ENCODE peak calls at places on chromosome 10, in seven cellular contexts. M is foreskin fibroblast; S is activated CD8-positive, alpha-beta memory T cell treated with anti-CD3 and anti-CD28 coated beads, Interleukin-2, amount 50 U/mL, for 48 hours; Z is KBM-7; C is COR-L47; T is NCI-H1105; B is HFFc6. A is an unnamed sample.

GRCh38 chr10:4506087-4506486 is 319.9 kb upstream of the AKR1E2 start:
- DNase-seq in M (peak), S (no peak), Z (no peak), C (no peak), T (no peak), B (no peak), A (no peak)

GRCh38 chr10:29469481-29470354 is 165.1 kb downstream of the SVIL start:
- DNase-seq in M (no peak), S (no peak), Z (no peak), C (no peak), T (no peak), B (no peak), A (no peak)

GRCh38 chr10:61765176-61766087 is 102.7 kb downstream of the CABCOCO1 start:
- DNase-seq in M (no peak), S (no peak), Z (peak), C (no peak), T (no peak), B (no peak), A (no peak)

GRCh38 chr10:124975977-124976514 is 34.1 kb downstream of the ZRANB1 start:
- DNase-seq in M (no peak), S (no peak), Z (no peak), C (no peak), T (no peak), B (no peak), A (no peak)

GRCh38 chr10:97640868-97641811 is 669 bp downstream of the PI4K2A start:
- DNase-seq in M (peak), S (peak), Z (peak), C (no peak), T (no peak), B (peak), A (peak)

GRCh38 chr10:122276611-122277205 is 5.6 kb downstream of the BTBD16 start:
- DNase-seq in M (peak), S (no peak), Z (no peak), C (no peak), T (no peak), B (peak), A (peak)

GRCh38 chr10:70584941-70585544 is 17.5 kb downstream of the PRF1 start:
- DNase-seq in M (peak), S (peak), Z (peak), C (peak), T (peak), B (no peak), A (no peak)

GRCh38 chr10:14654821-14655382 is 119.8 kb downstream of the FAM107B start:
- DNase-seq in M (no peak), S (no peak), Z (no peak), C (no peak), T (no peak), B (no peak), A (no peak)

GRCh38 chr10:110495731-110496552 is 1.8 kb upstream of the DUSP5 start:
- DNase-seq in M (peak), S (peak), Z (peak), C (no peak), T (no peak), B (peak), A (peak)

A was measured in AG20443.